ENCODE peak calls at places on chromosomes 7 and 10, in four cellular contexts. One of them, this sample, is unnamed.
A peak's percentile ranks its signal among the peaks of the same experiment; 100 is the strongest.

GRCh38 chr7:87082675-87083074 is 23.2 kb upstream of the ELAPOR2 start:
- DNase-seq in upper lobe of right lung: no peak
- DNase-seq in lower lobe of right lung: no peak
- DNase-seq in amniotic epithelial cell: no peak
- DNase-seq in this sample: no peak

GRCh38 chr10:89645742-89646172 is 715 bp upstream of the PANK1 start:
- DNase-seq in upper lobe of right lung: no peak
- DNase-seq in lower lobe of right lung: no peak
- DNase-seq in amniotic epithelial cell: no peak
- DNase-seq in this sample: no peak

GRCh38 chr10:99784025-99784730 is 1.7 kb downstream of the ABCC2 start:
- DNase-seq in upper lobe of right lung: no peak
- DNase-seq in lower lobe of right lung: no peak
- DNase-seq in amniotic epithelial cell: peak; percentile 64
- DNase-seq in this sample: no peak

GRCh38 chr10:102152545-102152890 is 329 bp downstream of the NOLC1 start:
- DNase-seq in lower lobe of right lung: no peak
- DNase-seq in amniotic epithelial cell: peak; percentile 12
- DNase-seq in upper lobe of right lung: no peak
- DNase-seq in this sample: no peak

GRCh38 chr7:130149575-130150139 is 55.5 kb downstream of the TMEM209 start:
- DNase-seq in upper lobe of right lung: peak; percentile 76
- DNase-seq in lower lobe of right lung: no peak
- DNase-seq in amniotic epithelial cell: no peak
- DNase-seq in this sample: no peak

GRCh38 chr10:130631139-130631864 is 495.1 kb downstream of the GLRX3 start:
- DNase-seq in lower lobe of right lung: no peak
- DNase-seq in upper lobe of right lung: no peak
- DNase-seq in amniotic epithelial cell: no peak
- DNase-seq in this sample: no peak

GRCh38 chr10:46053534-46054434 is 7.7 kb upstream of the MSMB start:
- DNase-seq in lower lobe of right lung: no peak
- DNase-seq in upper lobe of right lung: no peak
- DNase-seq in amniotic epithelial cell: no peak
- DNase-seq in this sample: no peak

GRCh38 chr10:788796-789748 is 99.6 kb upstream of the DIP2C start:
- DNase-seq in amniotic epithelial cell: peak; percentile 37
- DNase-seq in lower lobe of right lung: peak; percentile 80
- DNase-seq in upper lobe of right lung: peak; percentile 87
- DNase-seq in this sample: peak; percentile 90

GRCh38 chr10:46216836-46217748 is 69.7 kb upstream of the ANTXRL start:
- DNase-seq in lower lobe of right lung: no peak
- DNase-seq in amniotic epithelial cell: peak; percentile 74
- DNase-seq in upper lobe of right lung: peak; percentile 45
- DNase-seq in this sample: peak; percentile 82

GRCh38 chr10:43437141-43437860 is 390 bp downstream of the ZNF487 start:
- DNase-seq in upper lobe of right lung: no peak
- DNase-seq in lower lobe of right lung: no peak
- DNase-seq in amniotic epithelial cell: peak; percentile 39
- DNase-seq in this sample: no peak

GRCh38 chr7:142457146-142457703 is 199.4 kb upstream of the PRSS58 start:
- DNase-seq in lower lobe of right lung: no peak
- DNase-seq in upper lobe of right lung: no peak
- DNase-seq in amniotic epithelial cell: no peak
- DNase-seq in this sample: no peak

GRCh38 chr7:28096713-28097112 is 83.9 kb downstream of the JAZF1 start:
- DNase-seq in upper lobe of right lung: no peak
- DNase-seq in amniotic epithelial cell: peak; percentile 68
- DNase-seq in lower lobe of right lung: no peak
- DNase-seq in this sample: no peak

GRCh38 chr10:132942101-132942739 is at the start of gene CFAP46:
- DNase-seq in amniotic epithelial cell: peak; percentile 50
- DNase-seq in upper lobe of right lung: peak; percentile 78
- DNase-seq in lower lobe of right lung: no peak
- DNase-seq in this sample: peak; percentile 87

GRCh38 chr10:124650820-124651401 is 93.3 kb downstream of the FAM53B start:
- DNase-seq in lower lobe of right lung: no peak
- DNase-seq in upper lobe of right lung: no peak
- DNase-seq in amniotic epithelial cell: no peak
- DNase-seq in this sample: no peak

GRCh38 chr10:12351889-12352288 is 2.5 kb downstream of the CAMK1D start:
- DNase-seq in amniotic epithelial cell: no peak
- DNase-seq in lower lobe of right lung: no peak
- DNase-seq in upper lobe of right lung: no peak
- DNase-seq in this sample: no peak

GRCh38 chr10:103958996-103959395 is 7.9 kb upstream of the SLK start:
- DNase-seq in lower lobe of right lung: no peak
- DNase-seq in upper lobe of right lung: no peak
- DNase-seq in amniotic epithelial cell: peak; percentile 25
- DNase-seq in this sample: no peak

GRCh38 chr7:138247568-138248328 is 171.5 kb downstream of the AKR1D1 start:
- DNase-seq in amniotic epithelial cell: peak; percentile 65
- DNase-seq in upper lobe of right lung: no peak
- DNase-seq in lower lobe of right lung: no peak
- DNase-seq in this sample: no peak

GRCh38 chr10:43396061-43396927 is 12.7 kb downstream of the HNRNPF start:
- DNase-seq in lower lobe of right lung: peak; percentile 86
- DNase-seq in upper lobe of right lung: peak; percentile 93
- DNase-seq in amniotic epithelial cell: peak; percentile 61
- DNase-seq in this sample: peak; percentile 84

GRCh38 chr10:133056001-133056400 is 31.7 kb upstream of the ADGRA1 start:
- DNase-seq in lower lobe of right lung: no peak
- DNase-seq in upper lobe of right lung: no peak
- DNase-seq in amniotic epithelial cell: no peak
- DNase-seq in this sample: no peak

GRCh38 chr10:10734356-10735064 is 283.2 kb upstream of the CELF2 start:
- DNase-seq in upper lobe of right lung: no peak
- DNase-seq in amniotic epithelial cell: no peak
- DNase-seq in lower lobe of right lung: no peak
- DNase-seq in this sample: no peak

GRCh38 chr7:27936244-27937102 is 196.5 kb downstream of the TAX1BP1 start:
- DNase-seq in amniotic epithelial cell: no peak
- DNase-seq in upper lobe of right lung: no peak
- DNase-seq in lower lobe of right lung: no peak
- DNase-seq in this sample: no peak

GRCh38 chr10:44393051-44393630 is 8.2 kb upstream of the CXCL12 start:
- DNase-seq in lower lobe of right lung: no peak
- DNase-seq in amniotic epithelial cell: peak; percentile 46
- DNase-seq in upper lobe of right lung: peak; percentile 19
- DNase-seq in this sample: no peak

GRCh38 chr10:43043773-43044394 is 33.0 kb upstream of the RET start:
- DNase-seq in upper lobe of right lung: peak; percentile 61
- DNase-seq in amniotic epithelial cell: no peak
- DNase-seq in lower lobe of right lung: peak; percentile 28
- DNase-seq in this sample: peak; percentile 81

GRCh38 chr10:131452926-131453771 is 141.6 kb upstream of the TCERG1L start:
- DNase-seq in lower lobe of right lung: no peak
- DNase-seq in amniotic epithelial cell: no peak
- DNase-seq in upper lobe of right lung: peak; percentile 63
- DNase-seq in this sample: no peak

GRCh38 chr7:12726908-12727307 is 39.5 kb downstream of the ARL4A start:
- DNase-seq in lower lobe of right lung: no peak
- DNase-seq in upper lobe of right lung: no peak
- DNase-seq in amniotic epithelial cell: no peak
- DNase-seq in this sample: no peak

GRCh38 chr7:377069-378040 is 87.4 kb downstream of the FOXL3 start:
- DNase-seq in amniotic epithelial cell: no peak
- DNase-seq in lower lobe of right lung: peak; percentile 43
- DNase-seq in upper lobe of right lung: peak; percentile 64
- DNase-seq in this sample: no peak

GRCh38 chr7:6443372-6443941 is 4.3 kb downstream of the DAGLB start:
- DNase-seq in lower lobe of right lung: peak; percentile 3
- DNase-seq in upper lobe of right lung: no peak
- DNase-seq in amniotic epithelial cell: peak; percentile 91
- DNase-seq in this sample: no peak

GRCh38 chr7:23206511-23206867 is 24.6 kb downstream of the NUP42 start:
- DNase-seq in lower lobe of right lung: no peak
- DNase-seq in upper lobe of right lung: no peak
- DNase-seq in amniotic epithelial cell: no peak
- DNase-seq in this sample: no peak

GRCh38 chr7:148151778-148152177 is 438.8 kb upstream of the C7orf33 start:
- DNase-seq in amniotic epithelial cell: no peak
- DNase-seq in upper lobe of right lung: no peak
- DNase-seq in lower lobe of right lung: no peak
- DNase-seq in this sample: no peak

GRCh38 chr7:141011443-141011842 is 3.3 kb downstream of the MRPS33 start:
- DNase-seq in upper lobe of right lung: no peak
- DNase-seq in lower lobe of right lung: no peak
- DNase-seq in amniotic epithelial cell: no peak
- DNase-seq in this sample: no peak

GRCh38 chr7:132415259-132415658 is 161.0 kb downstream of the PLXNA4 start:
- DNase-seq in upper lobe of right lung: no peak
- DNase-seq in lower lobe of right lung: no peak
- DNase-seq in amniotic epithelial cell: no peak
- DNase-seq in this sample: no peak

GRCh38 chr10:71083457-71083975 is 128.9 kb upstream of the UNC5B start:
- DNase-seq in amniotic epithelial cell: no peak
- DNase-seq in lower lobe of right lung: no peak
- DNase-seq in upper lobe of right lung: peak; percentile 36
- DNase-seq in this sample: no peak

GRCh38 chr7:33251261-33251660 is 121.9 kb downstream of the BBS9 start:
- DNase-seq in amniotic epithelial cell: no peak
- DNase-seq in upper lobe of right lung: no peak
- DNase-seq in lower lobe of right lung: no peak
- DNase-seq in this sample: no peak

GRCh38 chr10:133205146-133205545 is 24.9 kb upstream of the UTF1 start:
- DNase-seq in lower lobe of right lung: no peak
- DNase-seq in amniotic epithelial cell: no peak
- DNase-seq in upper lobe of right lung: no peak
- DNase-seq in this sample: peak; percentile 92

GRCh38 chr7:142689439-142690168 is 59.7 kb upstream of the PRSS1 start:
- DNase-seq in lower lobe of right lung: no peak
- DNase-seq in upper lobe of right lung: no peak
- DNase-seq in amniotic epithelial cell: no peak
- DNase-seq in this sample: no peak

GRCh38 chr10:132836248-132836831 is 50.4 kb upstream of the NKX6-2 start:
- DNase-seq in lower lobe of right lung: no peak
- DNase-seq in upper lobe of right lung: no peak
- DNase-seq in amniotic epithelial cell: no peak
- DNase-seq in this sample: peak; percentile 93

GRCh38 chr7:137160236-137160635 is 183.3 kb downstream of the PTN start:
- DNase-seq in upper lobe of right lung: no peak
- DNase-seq in amniotic epithelial cell: peak; percentile 64
- DNase-seq in lower lobe of right lung: no peak
- DNase-seq in this sample: no peak

This sample was measured in chondrocyte.